ENCODE peak calls at places on chromosomes 12 and 14, in nine cellular contexts. A, H, T, J, X, Q, M, Y and N are unnamed samples. For H3K9me3 and H3K36me3, the result is how much of the 10 kb centered on the place peaks cover.

GRCh38 chr14:28308727-28309126 is 457.9 kb upstream of the FOXG1 start:
- DNase-seq in A (peak), H (no peak), T (no peak), J (peak), X (no peak), Q (no peak), M (no peak), Y (no peak), N (peak)

GRCh38 chr12:50215033-50215432 is 47.9 kb upstream of the CERS5 start:
- DNase-seq in A (peak), H (peak), T (no peak), J (peak), X (no peak), Q (no peak), M (no peak), Y (no peak), N (no peak)

GRCh38 chr12:3010214-3010930 is 51.2 kb downstream of the TEAD4 start:
- DNase-seq in A (no peak), H (no peak), T (no peak), J (no peak), X (no peak), Q (no peak), M (no peak), Y (no peak), N (no peak)

GRCh38 chr12:112747501-112747900 is 44.0 kb upstream of the RPH3A start:
- DNase-seq in A (no peak), H (no peak), T (no peak), J (no peak), X (no peak), Q (no peak), M (no peak), Y (no peak), N (no peak)

GRCh38 chr12:106137456-106138278 is 1.1 kb downstream of the NUAK1 start:
- DNase-seq in A (no peak), H (peak), T (peak), J (no peak), X (no peak), Q (no peak), M (no peak), Y (peak), N (no peak)

GRCh38 chr12:110694330-110694891 is 5.5 kb upstream of the HVCN1 start:
- DNase-seq in A (no peak), H (no peak), T (peak), J (no peak), X (no peak), Q (no peak), M (peak), Y (no peak), N (no peak)

GRCh38 chr12:20555015-20555414 is 140.1 kb upstream of the SLCO1C1 start:
- DNase-seq in A (no peak), H (no peak), T (no peak), J (no peak), X (no peak), Q (no peak), M (peak), Y (no peak), N (no peak)

GRCh38 chr12:40263616-40264409 is 39.0 kb downstream of the LRRK2 start:
- DNase-seq in A (no peak), H (peak), T (no peak), J (no peak), X (no peak), Q (no peak), M (no peak), Y (no peak), N (no peak)

GRCh38 chr12:132194056-132194455 is 49.8 kb downstream of the NOC4L start:
- DNase-seq in A (no peak), H (no peak), T (no peak), J (no peak), X (no peak), Q (no peak), M (no peak), Y (peak), N (no peak)

GRCh38 chr14:79369359-79370332 is 841.7 kb downstream of the DIO2 start:
- DNase-seq in A (peak), H (peak), T (no peak), J (peak), X (no peak), Q (no peak), M (no peak), Y (no peak), N (peak)

GRCh38 chr12:14880890-14881453 is 4.7 kb downstream of the MGP start:
- DNase-seq in A (no peak), H (no peak), T (no peak), J (no peak), X (no peak), Q (no peak), M (no peak), Y (no peak), N (no peak)

GRCh38 chr12:107955966-107956643 is 173.0 kb upstream of the WSCD2 start:
- DNase-seq in A (no peak), H (no peak), T (no peak), J (no peak), X (no peak), Q (no peak), M (peak), Y (peak), N (no peak)

DNA sequence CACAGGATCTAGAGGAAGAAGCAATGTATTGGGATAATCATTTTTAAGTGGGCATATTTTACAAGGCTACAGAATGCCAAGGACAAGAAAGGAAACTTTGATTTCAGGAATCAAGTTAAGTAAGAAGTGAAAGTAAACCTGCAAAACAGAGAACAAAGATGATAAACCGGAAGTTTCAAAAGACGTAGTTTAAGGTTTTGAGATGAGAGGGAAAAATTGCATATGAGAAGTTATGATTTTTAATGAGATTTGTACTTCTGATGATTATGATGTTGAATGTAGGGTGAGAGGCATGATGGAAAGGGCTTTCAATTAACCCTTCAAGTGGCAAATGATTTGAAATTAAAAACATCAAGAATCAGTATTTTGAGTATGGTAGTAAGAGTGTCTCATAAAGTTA is 134.9 kb downstream of the CAPZA3 start:
- DNase-seq in A (no peak), H (no peak), T (no peak), J (no peak), X (no peak), Q (no peak), M (no peak), Y (no peak), N (no peak)
- H3K4me3 ChIP-seq in A (no peak), H (no peak), T (no peak), J (no peak), X (no peak), Q (no peak), M (no peak), Y (no peak), N (no peak)

GRCh38 chr14:105927661-105928060 is 401.3 kb downstream of the TMEM121 start:
- DNase-seq in A (no peak), H (no peak), T (no peak), J (no peak), X (no peak), Q (no peak), M (no peak), Y (no peak), N (no peak)
- H3K9me3 ChIP-seq in A (under half), H (under half), T (under half), J (under half), X (under half), Q (under half), M (under half), Y (under half), N (under half)

GRCh38 chr12:71767183-71767582 is 12.5 kb downstream of the RAB21 start:
- DNase-seq in A (no peak), H (no peak), T (no peak), J (no peak), X (no peak), Q (no peak), M (no peak), Y (no peak), N (no peak)

GRCh38 chr12:71766202-71766601 is 11.5 kb downstream of the RAB21 start:
- DNase-seq in A (no peak), H (no peak), T (no peak), J (no peak), X (no peak), Q (no peak), M (no peak), Y (no peak), N (no peak)

GRCh38 chr12:71768900-71769299 is 14.2 kb downstream of the RAB21 start:
- DNase-seq in A (no peak), H (no peak), T (no peak), J (no peak), X (no peak), Q (no peak), M (no peak), Y (no peak), N (no peak)

GRCh38 chr12:71763682-71764379 is 9.2 kb downstream of the RAB21 start:
- DNase-seq in A (peak), H (no peak), T (no peak), J (peak), X (no peak), Q (no peak), M (no peak), Y (no peak), N (no peak)

DNA sequence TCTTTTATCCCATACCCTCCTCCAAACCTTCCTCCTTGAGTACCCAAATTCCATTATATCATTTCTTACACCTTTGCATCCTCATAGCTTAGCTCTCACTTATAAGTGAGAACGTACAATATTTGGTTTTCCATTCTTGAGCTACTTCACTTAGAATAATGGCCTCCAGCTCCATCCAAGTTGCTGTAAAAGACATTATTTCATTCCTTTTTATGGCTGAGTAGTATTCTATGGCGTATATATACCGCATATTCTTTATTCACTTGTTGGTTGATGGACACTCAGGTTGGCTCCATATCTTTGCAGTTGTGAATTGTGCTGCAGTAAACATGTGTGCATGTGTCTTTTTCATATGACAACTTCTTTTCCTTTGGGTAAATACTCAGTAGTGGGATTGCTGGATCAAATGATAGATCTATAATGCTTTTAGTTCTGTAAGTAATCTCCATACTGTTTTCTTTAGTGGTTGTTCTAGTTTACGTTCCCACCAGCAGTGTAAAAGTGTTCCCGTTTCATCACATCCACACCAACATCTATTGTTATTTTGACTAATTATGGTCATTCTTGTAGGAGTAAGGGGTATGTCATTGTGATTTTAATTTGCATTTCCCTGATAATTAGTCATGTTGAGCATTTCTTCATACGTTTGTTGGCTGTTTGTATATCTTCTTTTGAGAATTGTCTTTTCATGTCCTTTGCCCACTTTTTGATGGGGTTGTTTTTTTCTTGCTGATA is 10.1 kb downstream of the RAB21 start:
- DNase-seq in A (no peak), H (no peak), T (no peak), J (no peak), X (no peak), Q (no peak), M (no peak), Y (no peak), N (no peak)
- H3K36me3 ChIP-seq in A (under half), H (under half), T (under half), J (under half), X (under half), Q (under half), M (under half), Y (under half), N (under half)

GRCh38 chr14:23551266-23552028 is at the start of gene ZFHX2:
- DNase-seq in A (peak), H (peak), T (peak), J (peak), X (peak), Q (peak), M (peak), Y (peak), N (peak)
- H3K4me3 ChIP-seq in A (peak), H (peak), T (peak), J (peak), X (peak), Q (peak), M (peak), Y (peak), N (peak)

GRCh38 chr12:47648056-47648579 is 57.7 kb downstream of the RPAP3 start:
- DNase-seq in A (no peak), H (no peak), T (no peak), J (no peak), X (no peak), Q (no peak), M (no peak), Y (peak), N (no peak)

GRCh38 chr12:47652491-47653234 is 53.2 kb downstream of the RPAP3 start:
- DNase-seq in A (no peak), H (no peak), T (no peak), J (no peak), X (no peak), Q (no peak), M (no peak), Y (peak), N (no peak)

GRCh38 chr12:47650469-47650868 is 55.4 kb downstream of the RPAP3 start:
- DNase-seq in A (no peak), H (peak), T (no peak), J (peak), X (no peak), Q (no peak), M (no peak), Y (no peak), N (no peak)

GRCh38 chr12:47651368-47652254 is 54.2 kb downstream of the RPAP3 start:
- DNase-seq in A (peak), H (peak), T (peak), J (peak), X (no peak), Q (peak), M (peak), Y (peak), N (peak)

DNA sequence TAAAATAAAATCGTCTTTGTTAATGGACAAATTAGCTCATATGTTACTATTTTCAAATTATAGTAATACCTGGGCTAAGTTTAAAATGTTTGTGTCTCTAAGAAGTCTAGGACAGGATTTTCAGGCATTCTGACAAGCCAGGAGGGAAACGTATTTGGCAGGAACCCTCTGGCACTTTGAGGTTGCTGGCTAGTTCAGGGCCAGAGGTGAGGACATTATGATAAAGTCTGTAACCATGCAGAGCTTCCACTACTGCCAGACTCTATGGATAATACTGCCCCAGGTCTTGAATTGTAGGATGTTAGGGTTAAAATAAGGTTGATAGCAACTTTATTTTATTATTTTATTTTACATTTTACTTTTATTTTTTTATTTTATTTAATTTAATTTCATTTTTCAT is 56.4 kb downstream of the RPAP3 start:
- DNase-seq in A (no peak), H (no peak), T (no peak), J (no peak), X (no peak), Q (no peak), M (no peak), Y (no peak), N (no peak)
- H3K9me3 ChIP-seq in A (under half), H (under half), T (under half), J (under half), X (under half), Q (under half), M (under half), Y (under half), N (under half)

GRCh38 chr14:31377433-31377832 is 42.9 kb downstream of the HEATR5A start:
- DNase-seq in A (no peak), H (no peak), T (no peak), J (no peak), X (no peak), Q (no peak), M (no peak), Y (no peak), N (no peak)

GRCh38 chr14:31371651-31372050 is 48.7 kb downstream of the HEATR5A start:
- DNase-seq in A (no peak), H (no peak), T (no peak), J (no peak), X (no peak), Q (no peak), M (no peak), Y (no peak), N (no peak)
- H3K36me3 ChIP-seq in A (under half), H (under half), T (half or more), J (under half), X (under half), Q (under half), M (half or more), Y (under half), N (under half)

DNA sequence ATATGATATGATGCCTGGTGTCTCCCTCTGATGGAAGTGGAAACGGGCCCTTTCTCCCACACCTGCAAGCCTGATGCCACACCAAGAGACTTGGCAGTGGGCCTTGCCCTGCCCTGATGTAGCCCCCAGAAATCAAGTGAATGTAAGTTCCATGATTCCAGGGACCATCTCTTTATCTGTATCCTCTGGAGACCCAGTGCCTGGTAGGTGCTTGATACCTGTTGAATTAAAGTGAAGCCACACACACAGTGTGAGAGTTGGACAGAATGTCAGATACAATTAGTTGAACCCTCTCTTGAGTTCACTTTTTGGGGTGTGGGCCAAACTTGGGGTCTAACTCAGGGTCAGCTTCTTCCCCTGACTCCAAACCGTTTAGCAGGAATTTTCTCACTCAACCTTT is 4.8 kb upstream of the RAB35 start:
- DNase-seq in A (no peak), H (no peak), T (no peak), J (no peak), X (no peak), Q (no peak), M (no peak), Y (no peak), N (no peak)
- H3K4me3 ChIP-seq in A (no peak), H (no peak), T (no peak), J (no peak), X (no peak), Q (no peak), M (no peak), Y (no peak), N (no peak)

GRCh38 chr12:38201461-38202276 is 114.9 kb upstream of the ALG10B start:
- DNase-seq in A (no peak), H (no peak), T (no peak), J (no peak), X (no peak), Q (no peak), M (no peak), Y (no peak), N (no peak)
- H3K9me3 ChIP-seq in A (under half), H (under half), T (under half), J (under half), X (under half), Q (under half), M (under half), Y (under half), N (under half)

DNA sequence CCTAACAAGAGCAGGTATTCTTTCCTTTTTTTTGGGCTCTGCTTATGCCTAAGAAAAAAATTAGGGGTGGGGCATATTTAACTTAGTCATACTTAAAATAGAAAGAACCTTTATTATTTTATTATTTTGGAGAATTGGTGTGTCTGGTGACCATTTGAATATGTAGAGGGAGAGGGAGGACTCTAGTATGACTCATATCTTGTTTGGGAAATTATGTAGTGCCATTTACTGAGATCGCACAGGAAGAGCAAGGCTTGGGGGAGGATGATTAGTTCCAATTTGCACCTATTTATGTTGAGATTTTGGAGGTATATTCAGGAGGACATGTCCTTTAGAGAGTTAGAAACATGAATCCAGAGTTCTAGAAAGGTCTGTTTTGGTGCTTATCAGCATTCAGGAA is 9.9 kb downstream of the ZNF410 start:
- DNase-seq in A (no peak), H (peak), T (no peak), J (no peak), X (no peak), Q (no peak), M (no peak), Y (no peak), N (no peak)
- H3K36me3 ChIP-seq in A (under half), H (under half), T (half or more), J (under half), X (under half), Q (under half), M (half or more), Y (half or more), N (half or more)